ENCODE peak calls at places on chromosomes 3 and 15, in four cellular contexts. C is WTC11; B is activated CD4-positive, alpha-beta memory T cell treated with anti-CD3 and anti-CD28 coated beads for 36 hours; A is NT2/D1. V is an unnamed sample.

GRCh38 chr3:192819001-192819569 is 91.7 kb upstream of the FGF12 start:
- DNase-seq in C (no peak), B (peak), A (no peak), V (no peak)

GRCh38 chr3:194220776-194221735 is 85.1 kb downstream of the HES1 start:
- DNase-seq in B (no peak), C (no peak), A (no peak), V (no peak)

GRCh38 chr3:114711321-114711891 is 417.6 kb downstream of the TIGIT start:
- DNase-seq in B (no peak), C (no peak), A (no peak), V (no peak)

GRCh38 chr3:21954709-21955108 is 203.7 kb upstream of the ZNF385D start:
- DNase-seq in B (no peak), C (no peak), A (no peak), V (no peak)

GRCh38 chr3:13683288-13683687 is 134.4 kb downstream of the FBLN2 start:
- DNase-seq in B (no peak), A (no peak), C (no peak), V (no peak)

GRCh38 chr15:90884719-90885431 is 571 bp downstream of the FES start:
- DNase-seq in C (peak), B (no peak), A (no peak), V (no peak)

GRCh38 chr3:179233043-179233442 is 17.9 kb downstream of the KCNMB3 start:
- DNase-seq in A (no peak), B (no peak), C (no peak), V (no peak)

GRCh38 chr15:72369964-72370363 is 5.8 kb downstream of the HEXA start:
- DNase-seq in A (no peak), C (no peak), B (no peak), V (no peak)

GRCh38 chr15:60661075-60661645 is 182.2 kb upstream of the ICE2 start:
- DNase-seq in A (no peak), C (no peak), B (no peak), V (no peak)

GRCh38 chr3:177674186-177674585 is 476.9 kb upstream of the TBL1XR1 start:
- DNase-seq in B (no peak), A (no peak), C (no peak), V (no peak)

GRCh38 chr3:89184151-89184550 is 76.7 kb downstream of the EPHA3 start:
- DNase-seq in C (no peak), B (no peak), A (no peak), V (no peak)

GRCh38 chr3:107884719-107885460 is 205.9 kb downstream of the CD47 start:
- DNase-seq in A (no peak), C (no peak), B (no peak), V (no peak)

GRCh38 chr3:45140392-45140791 is 5.8 kb downstream of the CDCP1 start:
- DNase-seq in C (no peak), B (no peak), A (no peak), V (no peak)

GRCh38 chr15:79450648-79451047 is 18.5 kb downstream of the MINAR1 start:
- DNase-seq in B (no peak), C (no peak), A (no peak), V (peak)

GRCh38 chr15:52528465-52529288 is at the start of gene MYO5A:
- DNase-seq in A (peak), C (peak), B (peak), V (peak)

GRCh38 chr3:197554562-197555280 is 1.0 kb downstream of the BDH1 start:
- DNase-seq in A (peak), C (peak), B (peak), V (peak)